ENCODE peak calls at places on chromosomes 7 and 10, in eight cellular contexts. One of them, this sample, is unnamed.

GRCh38 chr10:97532935-97533671 is 34.4 kb downstream of the UBTD1 start:
- DNase-seq in stimulated activated naive CD8-positive, alpha-beta T cell treated with anti-CD3 and anti-CD28 coated beads, Interleukin-15, amount 100 ng/mL, for 72 hours: no peak
- DNase-seq in effector CD4-positive, alpha-beta T cell: no peak
- DNase-seq in PC-9: no peak
- DNase-seq in activated naive CD8-positive, alpha-beta T cell treated with anti-CD3 and anti-CD28 coated beads for 36 hours: no peak
- DNase-seq in A549: peak
- DNase-seq in HT1080: peak
- DNase-seq in fibroblast of the aortic adventitia: peak
- DNase-seq in this sample: no peak

GRCh38 chr10:49115015-49115795 is at the start of gene VSTM4:
- DNase-seq in stimulated activated naive CD8-positive, alpha-beta T cell treated with anti-CD3 and anti-CD28 coated beads, Interleukin-15, amount 100 ng/mL, for 72 hours: no peak
- DNase-seq in effector CD4-positive, alpha-beta T cell: no peak
- DNase-seq in PC-9: no peak
- DNase-seq in activated naive CD8-positive, alpha-beta T cell treated with anti-CD3 and anti-CD28 coated beads for 36 hours: peak
- DNase-seq in A549: no peak
- DNase-seq in HT1080: peak
- DNase-seq in fibroblast of the aortic adventitia: peak
- DNase-seq in this sample: no peak

GRCh38 chr7:7176421-7177043 is 5.8 kb upstream of the C1GALT1 start:
- DNase-seq in stimulated activated naive CD8-positive, alpha-beta T cell treated with anti-CD3 and anti-CD28 coated beads, Interleukin-15, amount 100 ng/mL, for 72 hours: no peak
- DNase-seq in effector CD4-positive, alpha-beta T cell: no peak
- DNase-seq in PC-9: peak
- DNase-seq in activated naive CD8-positive, alpha-beta T cell treated with anti-CD3 and anti-CD28 coated beads for 36 hours: no peak
- DNase-seq in A549: peak
- DNase-seq in HT1080: peak
- DNase-seq in fibroblast of the aortic adventitia: peak
- DNase-seq in this sample: no peak

GRCh38 chr7:1944619-1945210 is 274.6 kb downstream of the ELFN1 start:
- DNase-seq in stimulated activated naive CD8-positive, alpha-beta T cell treated with anti-CD3 and anti-CD28 coated beads, Interleukin-15, amount 100 ng/mL, for 72 hours: no peak
- DNase-seq in effector CD4-positive, alpha-beta T cell: no peak
- DNase-seq in PC-9: no peak
- DNase-seq in activated naive CD8-positive, alpha-beta T cell treated with anti-CD3 and anti-CD28 coated beads for 36 hours: no peak
- DNase-seq in A549: no peak
- DNase-seq in HT1080: no peak
- DNase-seq in fibroblast of the aortic adventitia: no peak
- DNase-seq in this sample: no peak

GRCh38 chr7:110960811-110961210 is 130.1 kb upstream of the LRRN3 start:
- DNase-seq in stimulated activated naive CD8-positive, alpha-beta T cell treated with anti-CD3 and anti-CD28 coated beads, Interleukin-15, amount 100 ng/mL, for 72 hours: no peak
- DNase-seq in effector CD4-positive, alpha-beta T cell: no peak
- DNase-seq in PC-9: no peak
- DNase-seq in activated naive CD8-positive, alpha-beta T cell treated with anti-CD3 and anti-CD28 coated beads for 36 hours: no peak
- DNase-seq in A549: no peak
- DNase-seq in HT1080: no peak
- DNase-seq in fibroblast of the aortic adventitia: peak
- DNase-seq in this sample: no peak

GRCh38 chr7:143384741-143385631 is 3.8 kb downstream of the ZYX start:
- DNase-seq in stimulated activated naive CD8-positive, alpha-beta T cell treated with anti-CD3 and anti-CD28 coated beads, Interleukin-15, amount 100 ng/mL, for 72 hours: no peak
- DNase-seq in effector CD4-positive, alpha-beta T cell: no peak
- DNase-seq in PC-9: no peak
- DNase-seq in activated naive CD8-positive, alpha-beta T cell treated with anti-CD3 and anti-CD28 coated beads for 36 hours: no peak
- DNase-seq in A549: no peak
- DNase-seq in HT1080: no peak
- DNase-seq in fibroblast of the aortic adventitia: no peak
- DNase-seq in this sample: no peak

GRCh38 chr10:114685456-114685855 is 27.4 kb upstream of the ABLIM1 start:
- DNase-seq in stimulated activated naive CD8-positive, alpha-beta T cell treated with anti-CD3 and anti-CD28 coated beads, Interleukin-15, amount 100 ng/mL, for 72 hours: no peak
- DNase-seq in effector CD4-positive, alpha-beta T cell: no peak
- DNase-seq in PC-9: no peak
- DNase-seq in activated naive CD8-positive, alpha-beta T cell treated with anti-CD3 and anti-CD28 coated beads for 36 hours: no peak
- DNase-seq in A549: no peak
- DNase-seq in HT1080: no peak
- DNase-seq in fibroblast of the aortic adventitia: no peak
- DNase-seq in this sample: no peak

GRCh38 chr7:42932861-42933591 is 850 bp downstream of the MRPL32 start:
- DNase-seq in stimulated activated naive CD8-positive, alpha-beta T cell treated with anti-CD3 and anti-CD28 coated beads, Interleukin-15, amount 100 ng/mL, for 72 hours: no peak
- DNase-seq in effector CD4-positive, alpha-beta T cell: no peak
- DNase-seq in PC-9: no peak
- DNase-seq in activated naive CD8-positive, alpha-beta T cell treated with anti-CD3 and anti-CD28 coated beads for 36 hours: no peak
- DNase-seq in A549: no peak
- DNase-seq in HT1080: no peak
- DNase-seq in fibroblast of the aortic adventitia: peak
- DNase-seq in this sample: no peak

GRCh38 chr10:6912424-6912823 is 332.3 kb upstream of the PRKCQ start:
- DNase-seq in stimulated activated naive CD8-positive, alpha-beta T cell treated with anti-CD3 and anti-CD28 coated beads, Interleukin-15, amount 100 ng/mL, for 72 hours: no peak
- DNase-seq in effector CD4-positive, alpha-beta T cell: no peak
- DNase-seq in PC-9: peak
- DNase-seq in activated naive CD8-positive, alpha-beta T cell treated with anti-CD3 and anti-CD28 coated beads for 36 hours: no peak
- DNase-seq in A549: peak
- DNase-seq in HT1080: no peak
- DNase-seq in fibroblast of the aortic adventitia: peak
- DNase-seq in this sample: no peak

GRCh38 chr10:130531312-130531711 is 395.1 kb downstream of the GLRX3 start:
- DNase-seq in stimulated activated naive CD8-positive, alpha-beta T cell treated with anti-CD3 and anti-CD28 coated beads, Interleukin-15, amount 100 ng/mL, for 72 hours: no peak
- DNase-seq in effector CD4-positive, alpha-beta T cell: no peak
- DNase-seq in PC-9: no peak
- DNase-seq in activated naive CD8-positive, alpha-beta T cell treated with anti-CD3 and anti-CD28 coated beads for 36 hours: no peak
- DNase-seq in A549: no peak
- DNase-seq in HT1080: no peak
- DNase-seq in fibroblast of the aortic adventitia: no peak
- DNase-seq in this sample: no peak

GRCh38 chr10:122164028-122164601 is 107.0 kb upstream of the BTBD16 start:
- DNase-seq in stimulated activated naive CD8-positive, alpha-beta T cell treated with anti-CD3 and anti-CD28 coated beads, Interleukin-15, amount 100 ng/mL, for 72 hours: no peak
- DNase-seq in effector CD4-positive, alpha-beta T cell: no peak
- DNase-seq in PC-9: no peak
- DNase-seq in activated naive CD8-positive, alpha-beta T cell treated with anti-CD3 and anti-CD28 coated beads for 36 hours: no peak
- DNase-seq in A549: no peak
- DNase-seq in HT1080: no peak
- DNase-seq in fibroblast of the aortic adventitia: no peak
- DNase-seq in this sample: no peak

GRCh38 chr10:6701289-6701688 is 121.2 kb upstream of the PRKCQ start:
- DNase-seq in stimulated activated naive CD8-positive, alpha-beta T cell treated with anti-CD3 and anti-CD28 coated beads, Interleukin-15, amount 100 ng/mL, for 72 hours: no peak
- DNase-seq in effector CD4-positive, alpha-beta T cell: no peak
- DNase-seq in PC-9: no peak
- DNase-seq in activated naive CD8-positive, alpha-beta T cell treated with anti-CD3 and anti-CD28 coated beads for 36 hours: no peak
- DNase-seq in A549: peak
- DNase-seq in HT1080: no peak
- DNase-seq in fibroblast of the aortic adventitia: no peak
- DNase-seq in this sample: no peak

GRCh38 chr10:36373424-36374096 is 731.5 kb upstream of the FZD8 start:
- DNase-seq in stimulated activated naive CD8-positive, alpha-beta T cell treated with anti-CD3 and anti-CD28 coated beads, Interleukin-15, amount 100 ng/mL, for 72 hours: no peak
- DNase-seq in effector CD4-positive, alpha-beta T cell: no peak
- DNase-seq in PC-9: no peak
- DNase-seq in activated naive CD8-positive, alpha-beta T cell treated with anti-CD3 and anti-CD28 coated beads for 36 hours: no peak
- DNase-seq in A549: no peak
- DNase-seq in HT1080: no peak
- DNase-seq in fibroblast of the aortic adventitia: no peak
- DNase-seq in this sample: no peak

GRCh38 chr7:155743197-155743596 is 69.1 kb downstream of the SHH start:
- DNase-seq in stimulated activated naive CD8-positive, alpha-beta T cell treated with anti-CD3 and anti-CD28 coated beads, Interleukin-15, amount 100 ng/mL, for 72 hours: no peak
- DNase-seq in effector CD4-positive, alpha-beta T cell: no peak
- DNase-seq in PC-9: no peak
- DNase-seq in activated naive CD8-positive, alpha-beta T cell treated with anti-CD3 and anti-CD28 coated beads for 36 hours: no peak
- DNase-seq in A549: no peak
- DNase-seq in HT1080: no peak
- DNase-seq in fibroblast of the aortic adventitia: no peak
- DNase-seq in this sample: no peak

GRCh38 chr7:132019718-132020117 is 463.3 kb upstream of the PODXL start:
- DNase-seq in stimulated activated naive CD8-positive, alpha-beta T cell treated with anti-CD3 and anti-CD28 coated beads, Interleukin-15, amount 100 ng/mL, for 72 hours: no peak
- DNase-seq in effector CD4-positive, alpha-beta T cell: no peak
- DNase-seq in PC-9: no peak
- DNase-seq in activated naive CD8-positive, alpha-beta T cell treated with anti-CD3 and anti-CD28 coated beads for 36 hours: no peak
- DNase-seq in A549: no peak
- DNase-seq in HT1080: no peak
- DNase-seq in fibroblast of the aortic adventitia: no peak
- DNase-seq in this sample: no peak

GRCh38 chr7:47570649-47571050 is 11.3 kb downstream of the TNS3 start:
- DNase-seq in stimulated activated naive CD8-positive, alpha-beta T cell treated with anti-CD3 and anti-CD28 coated beads, Interleukin-15, amount 100 ng/mL, for 72 hours: no peak
- DNase-seq in effector CD4-positive, alpha-beta T cell: no peak
- DNase-seq in PC-9: no peak
- DNase-seq in activated naive CD8-positive, alpha-beta T cell treated with anti-CD3 and anti-CD28 coated beads for 36 hours: no peak
- DNase-seq in A549: no peak
- DNase-seq in HT1080: no peak
- DNase-seq in fibroblast of the aortic adventitia: peak
- DNase-seq in this sample: no peak

GRCh38 chr10:59432207-59432900 is 70.0 kb upstream of the FAM13C start:
- DNase-seq in stimulated activated naive CD8-positive, alpha-beta T cell treated with anti-CD3 and anti-CD28 coated beads, Interleukin-15, amount 100 ng/mL, for 72 hours: no peak
- DNase-seq in effector CD4-positive, alpha-beta T cell: no peak
- DNase-seq in PC-9: no peak
- DNase-seq in activated naive CD8-positive, alpha-beta T cell treated with anti-CD3 and anti-CD28 coated beads for 36 hours: no peak
- DNase-seq in A549: no peak
- DNase-seq in HT1080: peak
- DNase-seq in fibroblast of the aortic adventitia: peak
- DNase-seq in this sample: no peak

This sample was measured in T-cell.